ENCODE peak calls at places on chromosomes 12 and 14, in eight cellular contexts. S is tibial nerve, F is suprapubic skin, E is adrenal gland, X is osteoblast, Q is NB4, L is K562, V is tibial artery. T is an unnamed sample.
A peak's percentile ranks its signal among the peaks of the same experiment; 100 is the strongest.

GRCh38 chr14:32209471-32209870 is 6.4 kb upstream of the RNU6-8 start:
- DNase-seq in S (no peak), F (no peak), E (no peak), X (no peak), Q (no peak), L (no peak), V (no peak), T (no peak)

GRCh38 chr12:26941251-26941650 is 3.0 kb downstream of the FGFR1OP2 start:
- DNase-seq in S (no peak), F (no peak), E (no peak), X (no peak), Q (no peak), L (no peak), V (no peak), T (no peak)

GRCh38 chr14:59482471-59483331 is 1.5 kb downstream of the L3HYPDH start:
- DNase-seq in S (no peak), F (no peak), E (peak; percentile 43), X (peak; percentile 86), Q (peak; percentile 6), L (peak; percentile 16), V (peak; percentile 34), T (peak; percentile 84)

GRCh38 chr14:81005540-81006228 is 50.3 kb downstream of the TSHR start:
- DNase-seq in S (no peak), F (no peak), E (no peak), X (no peak), Q (no peak), L (no peak), V (no peak), T (no peak)

GRCh38 chr12:79691299-79692248 is 810 bp upstream of the PAWR start:
- DNase-seq in S (no peak), F (no peak), E (no peak), X (peak; percentile 94), Q (no peak), L (no peak), V (no peak), T (peak; percentile 70)

GRCh38 chr14:96783306-96784224 is 13.6 kb upstream of the VRK1 start:
- DNase-seq in S (no peak), F (no peak), E (no peak), X (no peak), Q (peak; percentile 91), L (no peak), V (no peak), T (no peak)

GRCh38 chr12:112007945-112008344 is 5.0 kb downstream of the TMEM116 start:
- DNase-seq in S (no peak), F (no peak), E (no peak), X (no peak), Q (peak; percentile 49), L (no peak), V (no peak), T (no peak)

GRCh38 chr12:53050426-53051057 is 677 bp downstream of the TNS2 start:
- DNase-seq in S (peak; percentile 13), F (no peak), E (no peak), X (peak; percentile 73), Q (no peak), L (no peak), V (no peak), T (no peak)

GRCh38 chr12:46168426-46168825 is 100.4 kb downstream of the SLC38A1 start:
- DNase-seq in S (no peak), F (no peak), E (no peak), X (no peak), Q (no peak), L (no peak), V (no peak), T (no peak)

GRCh38 chr12:23399402-23399933 is 550.0 kb downstream of the SOX5 start:
- DNase-seq in S (no peak), F (no peak), E (no peak), X (no peak), Q (no peak), L (no peak), V (no peak), T (no peak)

GRCh38 chr12:2057041-2057792 is 4.4 kb downstream of the CACNA1C start:
- DNase-seq in S (peak; percentile 33), F (peak; percentile 70), E (peak; percentile 47), X (no peak), Q (peak; percentile 77), L (peak; percentile 59), V (peak; percentile 66), T (no peak)

GRCh38 chr14:105485720-105486332 is 860 bp upstream of the CRIP1 start:
- DNase-seq in S (no peak), F (no peak), E (no peak), X (no peak), Q (peak; percentile 75), L (peak; percentile 72), V (no peak), T (no peak)
- H3K4me3 ChIP-seq in S (peak overlapping the region; percentile 69), F (peak overlapping the region; percentile 82), E (no peak overlapping the region), X (no peak overlapping the region), Q (no peak overlapping the region), L (no peak overlapping the region), V (peak overlapping the region; percentile 65), T (no peak overlapping the region)

DNA sequence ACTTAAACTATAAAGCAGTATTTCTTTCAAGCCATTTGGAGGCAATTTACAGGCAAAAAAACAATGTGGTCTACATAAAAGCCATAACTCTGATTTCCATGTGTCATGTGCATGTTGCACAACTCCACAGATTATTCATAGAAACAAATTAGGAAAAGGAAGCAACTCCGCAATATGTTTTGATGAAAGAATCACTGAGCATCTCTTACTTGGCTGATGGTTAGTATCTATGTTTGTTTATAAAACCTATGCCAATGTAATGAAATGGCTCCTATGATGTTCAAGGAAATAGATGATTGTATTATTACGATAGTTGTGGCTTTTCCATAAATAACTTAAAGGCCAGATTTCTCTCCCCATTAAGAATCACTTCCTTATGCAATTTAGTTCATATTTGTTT is 373.7 kb downstream of the CCDC91 start:
- DNase-seq in S (no peak), F (no peak), E (no peak), X (peak; percentile 21), Q (peak; percentile 30), L (no peak), V (no peak), T (peak; percentile 48)
- H3K4me3 ChIP-seq in S (no peak overlapping the region), F (no peak overlapping the region), E (no peak overlapping the region), X (no peak overlapping the region), Q (no peak overlapping the region), L (no peak overlapping the region), V (no peak overlapping the region), T (no peak overlapping the region)

GRCh38 chr12:116558280-116559079 is 701 bp upstream of the MAP1LC3B2 start:
- DNase-seq in S (no peak), F (peak; percentile 72), E (no peak), X (no peak), Q (peak; percentile 56), L (peak; percentile 21), V (no peak), T (no peak)
- H3K4me3 ChIP-seq in S (no peak overlapping the region), F (peak overlapping the region; percentile 19), E (no peak overlapping the region), X (no peak overlapping the region), Q (peak overlapping the region; percentile 63), L (peak overlapping the region; percentile 27), V (no peak overlapping the region), T (no peak overlapping the region)

DNA sequence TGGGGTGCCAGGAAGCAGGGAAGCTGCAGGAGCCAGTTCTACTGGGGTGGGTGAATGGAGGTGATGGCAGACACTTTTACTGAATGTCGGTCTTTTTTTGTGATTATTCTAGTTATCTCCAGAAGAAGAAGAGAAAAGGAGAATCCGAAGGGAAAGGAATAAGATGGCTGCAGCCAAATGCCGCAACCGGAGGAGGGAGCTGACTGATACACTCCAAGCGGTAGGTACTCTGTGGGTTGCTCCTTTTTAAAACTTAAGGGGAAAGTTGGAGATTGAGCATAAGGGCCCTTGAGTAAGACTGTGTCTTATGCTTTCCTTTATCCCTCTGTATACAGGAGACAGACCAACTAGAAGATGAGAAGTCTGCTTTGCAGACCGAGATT is 1.8 kb downstream of the FOS start:
- DNase-seq in S (no peak), F (no peak), E (no peak), X (no peak), Q (no peak), L (no peak), V (no peak), T (no peak)
- H3K4me3 ChIP-seq in S (peak overlapping the region; percentile 82), F (peak overlapping the region; percentile 98), E (no peak overlapping the region), X (peak overlapping the region; percentile 95), Q (no peak overlapping the region), L (peak overlapping the region; percentile 71), V (peak overlapping the region; percentile 79), T (peak overlapping the region; percentile 94)

DNA sequence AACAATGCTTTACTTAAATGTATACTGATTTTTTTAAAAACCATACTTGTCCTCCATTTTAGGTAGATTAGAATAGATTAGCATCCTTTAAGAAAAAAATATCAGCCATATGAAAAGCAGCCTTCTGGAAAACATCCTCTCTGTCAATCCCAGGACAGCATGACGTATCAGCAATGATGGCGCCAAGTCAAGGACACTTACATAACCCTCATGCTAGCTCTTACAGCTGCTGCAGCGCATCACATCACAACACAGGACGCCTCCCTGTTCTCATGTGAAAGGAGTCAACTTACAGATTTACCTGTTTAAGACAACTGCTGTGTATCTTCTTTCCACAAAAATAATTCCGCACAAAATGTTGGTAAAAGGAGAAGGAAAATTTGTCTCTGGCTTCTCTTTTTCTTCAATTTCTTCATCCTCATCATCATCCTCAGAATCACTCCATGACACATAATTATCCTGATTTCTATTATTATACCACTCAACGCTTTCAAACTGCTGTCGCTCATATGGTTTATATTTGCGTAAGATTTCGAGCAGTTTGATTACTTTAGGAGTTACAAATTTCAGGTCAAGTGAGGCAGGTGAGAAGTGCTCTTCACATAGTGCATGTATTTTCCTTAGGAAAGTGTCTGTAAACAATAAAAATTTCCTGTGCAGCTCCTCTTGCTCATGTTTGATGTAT is 33.3 kb downstream of the DICER1 start:
- DNase-seq in S (peak; percentile 45), F (no peak), E (no peak), X (no peak), Q (no peak), L (no peak), V (no peak), T (no peak)
- H3K4me3 ChIP-seq in S (no peak overlapping the region), F (no peak overlapping the region), E (no peak overlapping the region), X (no peak overlapping the region), Q (no peak overlapping the region), L (no peak overlapping the region), V (no peak overlapping the region), T (no peak overlapping the region)

DNA sequence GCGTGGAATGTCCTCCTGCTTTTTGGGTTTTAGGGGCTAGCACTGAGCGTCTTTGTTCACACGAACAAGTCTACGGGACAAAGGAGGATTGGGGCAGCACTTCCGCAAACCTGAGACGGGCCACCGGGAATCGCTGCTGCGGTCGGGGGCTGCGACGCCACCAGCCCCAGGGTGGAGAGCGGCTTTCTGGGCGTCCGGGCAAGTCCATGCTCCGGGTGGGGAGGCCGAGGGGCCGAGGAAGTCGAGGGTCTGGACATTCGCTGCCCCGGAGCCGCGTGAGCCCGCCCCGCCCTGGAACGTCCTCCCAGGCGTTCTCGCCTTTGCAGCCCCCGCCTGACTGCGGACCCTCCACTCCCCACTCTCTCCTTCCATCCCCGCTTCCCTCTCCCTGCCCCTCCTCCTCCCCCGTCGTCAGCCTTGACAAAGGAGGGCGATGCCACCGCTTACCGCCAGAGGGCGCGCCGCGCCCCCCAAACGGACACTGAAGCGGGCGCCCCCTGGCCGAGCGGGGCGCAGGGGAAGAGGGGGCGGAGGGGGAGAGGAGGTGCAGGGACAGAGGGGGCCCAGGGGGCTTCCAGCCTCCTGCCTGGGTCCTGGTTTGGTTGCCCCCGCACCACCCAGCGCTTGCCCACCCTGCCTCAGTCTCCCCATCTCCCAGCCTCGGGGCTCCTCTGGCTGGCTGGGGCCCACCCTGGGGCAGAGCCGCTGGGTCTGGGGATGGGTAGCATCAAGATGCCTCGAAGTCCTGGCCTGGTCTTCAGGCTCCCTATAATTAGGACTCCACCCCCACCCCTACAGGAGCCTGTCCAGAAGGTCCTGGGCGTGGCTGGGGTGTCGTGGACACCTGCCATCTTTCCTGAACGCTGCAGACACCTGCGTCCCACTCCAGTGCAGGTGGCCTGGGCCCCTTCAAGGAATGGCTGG is 39.1 kb upstream of the INF2 start:
- DNase-seq in S (peak; percentile 44), F (no peak), E (peak; percentile 71), X (peak; percentile 99), Q (peak; percentile 65), L (peak; percentile 83), V (peak; percentile 51), T (no peak)
- H3K4me3 ChIP-seq in S (peak overlapping the region; percentile 43), F (peak overlapping the region; percentile 42), E (no peak overlapping the region), X (peak overlapping the region; percentile 76), Q (no peak overlapping the region), L (no peak overlapping the region), V (peak overlapping the region; percentile 31), T (peak overlapping the region; percentile 60)

T was measured in skeletal muscle cell.